ENCODE peak calls at places on chromosomes 4 and X, in ten cellular contexts. L, U, C, Q, H, B, R, I, T and G are unnamed samples.

GRCh38 chr4:53421791-53422190 is 44.4 kb downstream of the FIP1L1 start:
- DNase-seq in L (no peak), U (no peak), C (no peak), Q (no peak), H (no peak), B (no peak), R (no peak), I (no peak), T (no peak), G (no peak)

GRCh38 chr4:105520819-105521790 is 31.3 kb upstream of the ARHGEF38 start:
- DNase-seq in L (peak; percentile 17), U (peak; percentile 61), C (peak; percentile 14), Q (peak; percentile 55), H (no peak), B (peak; percentile 52), R (peak; percentile 7), I (peak; percentile 67), T (peak; percentile 63), G (no peak)

GRCh38 chr4:6761540-6762243 is 20.8 kb upstream of the KIAA0232 start:
- DNase-seq in L (no peak), U (no peak), C (no peak), Q (peak; percentile 64), H (peak; percentile 6), B (no peak), R (no peak), I (no peak), T (no peak), G (no peak)

GRCh38 chr4:145887241-145887964 is 51.2 kb downstream of the ZNF827 start:
- DNase-seq in L (no peak), U (peak; percentile 22), C (no peak), Q (no peak), H (no peak), B (no peak), R (peak; percentile 22), I (peak; percentile 81), T (peak; percentile 80), G (peak; percentile 52)

GRCh38 chr4:20109395-20109794 is 142.3 kb upstream of the SLIT2 start:
- DNase-seq in L (no peak), U (peak; percentile 29), C (no peak), Q (no peak), H (no peak), B (no peak), R (no peak), I (peak; percentile 34), T (peak; percentile 37), G (no peak)

GRCh38 chrX:97527725-97528124 is 644.0 kb downstream of the RPA4 start:
- DNase-seq in L (no peak), U (no peak), C (no peak), Q (no peak), H (no peak), B (no peak), R (no peak), I (no peak), T (no peak), G (no peak)

GRCh38 chr4:99117876-99118693 is 26.0 kb downstream of the ADH4 start:
- DNase-seq in L (no peak), U (peak; percentile 34), C (no peak), Q (no peak), H (no peak), B (peak; percentile 37), R (no peak), I (peak; percentile 63), T (peak; percentile 48), G (no peak)

GRCh38 chrX:134633832-134634231 is 24.4 kb downstream of the PLAC1 start:
- DNase-seq in L (no peak), U (no peak), C (no peak), Q (no peak), H (no peak), B (no peak), R (no peak), I (no peak), T (no peak), G (no peak)

GRCh38 chr4:126916626-126917140 is 716.1 kb upstream of the INTU start:
- DNase-seq in L (no peak), U (peak; percentile 46), C (no peak), Q (no peak), H (no peak), B (no peak), R (peak; percentile 28), I (peak; percentile 95), T (peak; percentile 74), G (no peak)

GRCh38 chrX:106177106-106177981 is 9.2 kb downstream of the PWWP3B start:
- DNase-seq in L (no peak), U (peak; percentile 17), C (peak; percentile 56), Q (no peak), H (no peak), B (no peak), R (no peak), I (peak; percentile 14), T (peak; percentile 82), G (peak; percentile 77)

GRCh38 chrX:38055170-38055847 is 49.0 kb downstream of the SYTL5 start:
- DNase-seq in L (no peak), U (peak; percentile 50), C (no peak), Q (no peak), H (no peak), B (no peak), R (no peak), I (peak; percentile 62), T (peak; percentile 94), G (no peak)

GRCh38 chr4:151315212-151315886 is 10.1 kb downstream of the SH3D19 start:
- DNase-seq in L (no peak), U (peak; percentile 82), C (no peak), Q (no peak), H (no peak), B (peak; percentile 41), R (no peak), I (no peak), T (peak; percentile 26), G (no peak)

GRCh38 chr4:94532016-94532789 is 80.5 kb downstream of the PDLIM5 start:
- DNase-seq in L (no peak), U (peak; percentile 84), C (no peak), Q (peak; percentile 49), H (no peak), B (peak; percentile 70), R (peak; percentile 23), I (peak; percentile 36), T (no peak), G (no peak)

GRCh38 chr4:86940176-86940575 is 5.4 kb downstream of the AFF1 start:
- DNase-seq in L (no peak), U (no peak), C (no peak), Q (no peak), H (no peak), B (no peak), R (no peak), I (no peak), T (no peak), G (no peak)

GRCh38 chrX:15653961-15654360 is 10.6 kb downstream of the CLTRN start:
- DNase-seq in L (no peak), U (no peak), C (no peak), Q (no peak), H (no peak), B (no peak), R (no peak), I (no peak), T (no peak), G (no peak)